ENCODE peak calls at places on chromosomes 16 and 17, in ten cellular contexts. F, B, G, S, I, R, Z, X, T and Y are unnamed samples.

GRCh38 chr17:29008591-29008990 is 2.8 kb upstream of the SEZ6 start:
- DNase-seq in F (no peak), B (no peak), G (no peak), S (no peak), I (no peak), R (no peak), Z (no peak), X (no peak), T (no peak), Y (no peak)

GRCh38 chr17:19447085-19447583 is 36.1 kb downstream of the RNF112 start:
- DNase-seq in F (peak), B (peak), G (peak), S (no peak), I (peak), R (peak), Z (peak), X (no peak), T (peak), Y (peak)

GRCh38 chr16:59540621-59541020 is 806.5 kb upstream of the GOT2 start:
- DNase-seq in F (peak), B (no peak), G (no peak), S (no peak), I (no peak), R (peak), Z (no peak), X (no peak), T (no peak), Y (no peak)

GRCh38 chr17:65278050-65278819 is 141.1 kb downstream of the RGS9 start:
- DNase-seq in F (peak), B (no peak), G (peak), S (no peak), I (no peak), R (peak), Z (peak), X (peak), T (peak), Y (peak)

GRCh38 chr17:37828313-37829124 is 83.7 kb upstream of the HNF1B start:
- DNase-seq in F (peak), B (no peak), G (peak), S (peak), I (no peak), R (peak), Z (no peak), X (no peak), T (no peak), Y (no peak)

GRCh38 chr17:57644311-57644710 is 100.8 kb downstream of the CCDC182 start:
- DNase-seq in F (no peak), B (no peak), G (no peak), S (no peak), I (no peak), R (no peak), Z (no peak), X (no peak), T (no peak), Y (no peak)

GRCh38 chr17:41397003-41397665 is at the start of gene KRT31:
- DNase-seq in F (no peak), B (no peak), G (no peak), S (no peak), I (no peak), R (no peak), Z (no peak), X (no peak), T (no peak), Y (no peak)

GRCh38 chr17:3968886-3969524 is 4.8 kb upstream of the ATP2A3 start:
- DNase-seq in F (no peak), B (no peak), G (no peak), S (peak), I (no peak), R (no peak), Z (no peak), X (no peak), T (no peak), Y (no peak)

GRCh38 chr17:3645310-3645709 is 8.8 kb downstream of the CTNS start:
- DNase-seq in F (no peak), B (no peak), G (no peak), S (no peak), I (no peak), R (no peak), Z (no peak), X (no peak), T (no peak), Y (no peak)

GRCh38 chr16:708019-708418 is 2.4 kb upstream of the FBXL16 start:
- DNase-seq in F (no peak), B (no peak), G (no peak), S (no peak), I (no peak), R (no peak), Z (no peak), X (no peak), T (no peak), Y (no peak)

GRCh38 chr16:56637814-56638750 is at the start of gene MT1A:
- DNase-seq in F (no peak), B (no peak), G (no peak), S (no peak), I (no peak), R (no peak), Z (no peak), X (peak), T (no peak), Y (no peak)

GRCh38 chr17:58710948-58711552 is 18.6 kb downstream of the RAD51C start:
- DNase-seq in F (peak), B (peak), G (peak), S (peak), I (no peak), R (no peak), Z (peak), X (no peak), T (peak), Y (peak)

GRCh38 chr17:79031996-79032875 is 8.3 kb downstream of the C1QTNF1 start:
- DNase-seq in F (no peak), B (no peak), G (no peak), S (no peak), I (no peak), R (no peak), Z (no peak), X (no peak), T (no peak), Y (no peak)

GRCh38 chr17:74947041-74947754 is 11.5 kb downstream of the OTOP3 start:
- DNase-seq in F (no peak), B (no peak), G (no peak), S (no peak), I (no peak), R (no peak), Z (no peak), X (no peak), T (no peak), Y (no peak)